ENCODE peak calls at places on chromosomes 1 and 21, in five cellular contexts. F is esophagus muscularis mucosa, L is NB4, K is pancreas, E is HFF-Myc. X is an unnamed sample.

GRCh38 chr1:111471012-111471411 is 2.8 kb upstream of the C1orf162 start:
- DNase-seq in K (no peak), L (peak), E (no peak), F (no peak), X (no peak)

GRCh38 chr1:6788946-6789345 is 3.7 kb downstream of the CAMTA1 start:
- DNase-seq in E (no peak), K (no peak), L (no peak), F (no peak), X (no peak)

GRCh38 chr21:38376235-38376634 is 119.4 kb downstream of the KCNJ15 start:
- DNase-seq in K (no peak), E (no peak), L (no peak), F (peak), X (peak)

GRCh38 chr1:87689487-87689886 is 360.8 kb downstream of the LMO4 start:
- DNase-seq in K (no peak), F (no peak), L (no peak), E (no peak), X (no peak)

GRCh38 chr1:207873055-207873890 is 37.7 kb downstream of the CD34 start:
- DNase-seq in K (no peak), E (no peak), F (no peak), L (peak), X (no peak)

GRCh38 chr1:199742547-199742946 is 285.0 kb upstream of the NR5A2 start:
- DNase-seq in K (no peak), L (peak), E (peak), F (no peak), X (no peak)

GRCh38 chr21:30193201-30193600 is 22.7 kb downstream of the CLDN8 start:
- DNase-seq in E (no peak), L (no peak), K (no peak), F (no peak), X (no peak)

GRCh38 chr1:32892368-32893197 is 6.3 kb downstream of the HPCA start:
- DNase-seq in K (peak), E (no peak), L (no peak), F (no peak), X (no peak)

GRCh38 chr1:207579436-207579799 is 65.5 kb upstream of the CR1L start:
- DNase-seq in F (no peak), L (peak), E (peak), K (no peak), X (no peak)

GRCh38 chr1:210418863-210419641 is 90.3 kb downstream of the HHAT start:
- DNase-seq in E (no peak), F (peak), L (no peak), K (no peak), X (no peak)

GRCh38 chr1:111553199-111553598 is 49.8 kb upstream of the ADORA3 start:
- DNase-seq in F (peak), E (no peak), L (no peak), K (no peak), X (no peak)

GRCh38 chr1:172909606-172910326 is 141.0 kb downstream of the TNFSF18 start:
- DNase-seq in E (peak), F (no peak), K (no peak), L (no peak), X (no peak)

GRCh38 chr1:223363057-223363855 is 720 bp downstream of the SUSD4 start:
- DNase-seq in F (no peak), L (peak), E (no peak), K (peak), X (peak)
- H3K4me3 ChIP-seq in F (peak), L (no peak), E (peak), K (peak), X (peak)

DNA sequence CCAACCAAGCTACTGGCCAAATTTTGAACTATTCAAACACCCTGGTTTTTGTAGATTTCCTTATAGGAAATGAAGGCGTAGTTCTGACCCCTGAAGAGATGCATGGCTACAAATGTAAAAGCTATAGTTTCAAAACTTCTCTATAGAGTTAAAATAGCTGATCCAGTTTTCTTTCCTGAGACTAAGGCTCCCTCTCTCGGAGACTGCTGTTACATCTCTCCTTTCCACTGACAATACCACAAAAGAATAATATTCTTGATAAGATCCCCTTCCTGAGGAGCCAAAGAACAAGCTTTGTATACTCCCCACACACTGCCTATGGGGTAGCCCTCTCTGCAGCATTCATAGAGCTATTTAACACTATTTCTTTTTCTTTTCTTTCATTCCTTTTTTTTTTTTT is 6.7 kb upstream of the CFAP126 start:
- DNase-seq in K (no peak), F (no peak), L (no peak), E (no peak), X (no peak)
- TF ChIP-seq CTCF in K (no peak), F (no peak), L (no peak), E (no peak), X (no peak)

DNA sequence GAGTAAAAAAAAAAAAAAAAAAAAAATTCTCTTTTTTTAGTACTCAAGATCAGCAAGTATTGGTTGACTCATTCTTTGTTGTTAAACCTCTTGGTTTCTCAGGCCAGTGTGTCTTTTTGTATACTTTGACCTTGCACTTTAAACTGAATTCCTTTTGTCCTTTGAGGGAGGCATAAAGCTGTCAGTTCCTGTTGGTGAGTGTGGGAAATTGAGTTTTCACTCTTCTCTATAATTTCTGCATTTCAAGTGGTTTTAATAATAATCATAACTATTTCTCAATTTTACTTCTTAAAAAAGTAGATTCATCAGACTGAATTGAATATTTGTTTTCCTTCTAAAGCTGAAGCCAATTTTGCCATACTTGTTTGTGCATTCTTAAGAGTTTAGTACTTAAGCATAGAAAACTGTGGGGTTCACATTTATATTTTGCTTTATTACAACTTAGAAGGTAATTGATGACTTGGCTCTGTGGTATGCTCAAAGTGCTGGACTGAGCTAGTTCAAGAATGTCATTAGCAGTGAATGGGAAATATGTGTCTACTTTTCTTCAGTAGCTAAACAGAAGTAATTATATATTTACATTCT is 43.4 kb downstream of the ITSN1 start:
- DNase-seq in K (no peak), F (no peak), E (peak), L (no peak), X (no peak)
- H3K4me3 ChIP-seq in K (no peak), F (no peak), E (no peak), L (no peak), X (no peak)

GRCh38 chr1:8739377-8739776 is 78.1 kb downstream of the RERE start:
- DNase-seq in E (no peak), K (no peak), L (peak), F (no peak), X (no peak)
- TF ChIP-seq CTCF in E (peak), K (no peak), L (peak), F (no peak), X (no peak)

GRCh38 chr1:20385630-20386029 is 95.0 kb downstream of the VWA5B1 start:
- DNase-seq in F (no peak), K (no peak), L (no peak), E (no peak), X (no peak)
- H3K4me3 ChIP-seq in F (no peak), K (no peak), L (no peak), E (no peak), X (no peak)

GRCh38 chr1:186571771-186572170 is 108.5 kb downstream of the PTGS2 start:
- DNase-seq in F (no peak), K (no peak), E (no peak), L (no peak), X (no peak)

GRCh38 chr1:186568221-186568620 is 107.3 kb upstream of the PDC start:
- DNase-seq in F (no peak), E (no peak), K (no peak), L (no peak), X (no peak)

GRCh38 chr1:186564558-186564957 is 103.6 kb upstream of the PDC start:
- DNase-seq in L (no peak), F (no peak), K (no peak), E (no peak), X (no peak)

DNA sequence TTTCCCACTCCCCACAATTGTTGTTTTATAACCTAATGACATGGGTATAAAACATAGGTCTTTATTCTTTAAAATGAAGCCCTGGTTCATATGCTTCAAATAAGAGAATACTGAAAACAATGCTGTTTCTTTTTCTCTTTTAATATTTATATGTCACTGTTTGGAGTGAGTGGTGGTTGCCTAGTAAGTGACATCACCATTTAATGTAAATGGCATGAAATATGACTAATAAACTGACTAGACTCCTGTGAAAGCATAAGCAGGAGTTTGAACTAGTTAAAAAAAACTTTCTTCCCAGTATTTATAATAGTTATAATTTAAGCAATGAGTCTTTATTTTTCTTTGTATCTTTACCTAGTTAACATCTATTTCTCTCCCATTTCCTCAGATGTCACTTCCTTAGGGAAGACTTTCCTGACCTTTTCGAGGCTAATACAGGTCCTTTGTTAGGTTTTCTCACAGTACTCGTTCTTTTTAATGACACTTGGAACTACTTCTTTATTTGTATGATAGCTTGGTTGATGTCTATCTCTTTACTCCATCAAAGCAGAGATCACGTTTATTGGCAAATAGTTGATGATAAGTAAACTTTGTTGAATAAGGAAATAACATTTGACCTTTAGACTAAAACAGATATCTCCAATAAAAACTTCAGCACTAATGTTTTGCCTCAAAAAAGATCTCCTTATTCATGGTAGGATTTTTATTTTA is 105.4 kb upstream of the PDC start:
- DNase-seq in K (no peak), L (no peak), E (no peak), F (no peak), X (no peak)
- TF ChIP-seq CTCF in K (no peak), L (no peak), E (no peak), F (no peak), X (no peak)

X was measured in left lung.